ENCODE peak calls at places on chromosomes 7 and 10, in six cellular contexts. One of them, this sample, is unnamed.
A peak's percentile ranks its signal among the peaks of the same experiment; 100 is the strongest.

GRCh38 chr10:69506487-69506833 is 55.2 kb downstream of the TSPAN15 start:
- DNase-seq in hepatocyte: peak; percentile 4
- DNase-seq in IMR-90: no peak
- DNase-seq in mesenchymal stem cell: no peak
- DNase-seq in GM23248: no peak
- DNase-seq in PC-3: no peak
- DNase-seq in this sample: no peak

GRCh38 chr7:151725844-151726770 is 150.8 kb downstream of the PRKAG2 start:
- DNase-seq in IMR-90: peak; percentile 49
- DNase-seq in PC-3: no peak
- DNase-seq in GM23248: no peak
- DNase-seq in hepatocyte: no peak
- DNase-seq in mesenchymal stem cell: peak; percentile 61
- DNase-seq in this sample: no peak

GRCh38 chr7:7662527-7662926 is 22.0 kb downstream of the UMAD1 start:
- DNase-seq in hepatocyte: no peak
- DNase-seq in IMR-90: peak; percentile 34
- DNase-seq in PC-3: peak; percentile 13
- DNase-seq in mesenchymal stem cell: peak; percentile 38
- DNase-seq in GM23248: peak; percentile 5
- DNase-seq in this sample: peak; percentile 2

GRCh38 chr7:99301496-99301895 is 24.2 kb upstream of the ARPC1A start:
- DNase-seq in IMR-90: no peak
- DNase-seq in mesenchymal stem cell: no peak
- DNase-seq in GM23248: no peak
- DNase-seq in hepatocyte: no peak
- DNase-seq in PC-3: no peak
- DNase-seq in this sample: no peak

GRCh38 chr7:34757570-34758110 is 99.6 kb downstream of the NPSR1 start:
- DNase-seq in hepatocyte: no peak
- DNase-seq in PC-3: no peak
- DNase-seq in IMR-90: no peak
- DNase-seq in GM23248: no peak
- DNase-seq in mesenchymal stem cell: no peak
- DNase-seq in this sample: no peak

GRCh38 chr7:22943997-22944396 is 69.9 kb downstream of the HYCC1 start:
- DNase-seq in mesenchymal stem cell: peak; percentile 14
- DNase-seq in GM23248: peak; percentile 60
- DNase-seq in IMR-90: peak; percentile 95
- DNase-seq in PC-3: no peak
- DNase-seq in hepatocyte: peak; percentile 24
- DNase-seq in this sample: peak; percentile 93

GRCh38 chr10:80454526-80455460 is 683 bp downstream of the TSPAN14 start:
- DNase-seq in GM23248: peak; percentile 62
- DNase-seq in IMR-90: no peak
- DNase-seq in PC-3: no peak
- DNase-seq in hepatocyte: peak; percentile 67
- DNase-seq in mesenchymal stem cell: peak; percentile 57
- DNase-seq in this sample: peak; percentile 42

GRCh38 chr7:103687272-103687671 is 241.3 kb upstream of the SLC26A5 start:
- DNase-seq in PC-3: no peak
- DNase-seq in GM23248: no peak
- DNase-seq in hepatocyte: no peak
- DNase-seq in IMR-90: no peak
- DNase-seq in mesenchymal stem cell: no peak
- DNase-seq in this sample: no peak

GRCh38 chr7:29811597-29811996 is 5.3 kb downstream of the WIPF3 start:
- DNase-seq in GM23248: no peak
- DNase-seq in mesenchymal stem cell: no peak
- DNase-seq in PC-3: peak; percentile 11
- DNase-seq in IMR-90: no peak
- DNase-seq in hepatocyte: peak; percentile 35
- DNase-seq in this sample: no peak

GRCh38 chr7:116495737-116496136 is 3.8 kb upstream of the CAV2 start:
- DNase-seq in mesenchymal stem cell: no peak
- DNase-seq in IMR-90: peak; percentile 35
- DNase-seq in hepatocyte: no peak
- DNase-seq in PC-3: peak; percentile 60
- DNase-seq in GM23248: peak; percentile 63
- DNase-seq in this sample: no peak

GRCh38 chr10:22988581-22989360 is 60.9 kb downstream of the ARMC3 start:
- DNase-seq in GM23248: peak; percentile 78
- DNase-seq in PC-3: peak; percentile 73
- DNase-seq in mesenchymal stem cell: peak; percentile 65
- DNase-seq in hepatocyte: peak; percentile 78
- DNase-seq in IMR-90: peak; percentile 47
- DNase-seq in this sample: peak; percentile 32

GRCh38 chr7:122736183-122736582 is 33.5 kb upstream of the RNF148 start:
- DNase-seq in IMR-90: no peak
- DNase-seq in PC-3: no peak
- DNase-seq in mesenchymal stem cell: peak; percentile 4
- DNase-seq in GM23248: no peak
- DNase-seq in hepatocyte: no peak
- DNase-seq in this sample: no peak

GRCh38 chr7:55128693-55129394 is 110.0 kb downstream of the EGFR start:
- DNase-seq in GM23248: peak; percentile 69
- DNase-seq in IMR-90: peak; percentile 63
- DNase-seq in hepatocyte: no peak
- DNase-seq in mesenchymal stem cell: peak; percentile 64
- DNase-seq in PC-3: no peak
- DNase-seq in this sample: peak; percentile 57

GRCh38 chr10:87956055-87956454 is 92.6 kb downstream of the PTEN start:
- DNase-seq in PC-3: no peak
- DNase-seq in GM23248: no peak
- DNase-seq in IMR-90: no peak
- DNase-seq in mesenchymal stem cell: no peak
- DNase-seq in hepatocyte: no peak
- DNase-seq in this sample: no peak

GRCh38 chr7:31108097-31108657 is 56.1 kb downstream of the ADCYAP1R1 start:
- DNase-seq in GM23248: no peak
- DNase-seq in PC-3: no peak
- DNase-seq in hepatocyte: no peak
- DNase-seq in IMR-90: no peak
- DNase-seq in mesenchymal stem cell: no peak
- DNase-seq in this sample: no peak

GRCh38 chr7:113774182-113774807 is 144.5 kb downstream of the PPP1R3A start:
- DNase-seq in mesenchymal stem cell: peak; percentile 41
- DNase-seq in IMR-90: peak; percentile 62
- DNase-seq in hepatocyte: peak; percentile 67
- DNase-seq in PC-3: peak; percentile 42
- DNase-seq in GM23248: peak; percentile 70
- DNase-seq in this sample: peak; percentile 69

GRCh38 chr7:136911362-136911761 is 42.9 kb downstream of the CHRM2 start:
- DNase-seq in PC-3: peak; percentile 62
- DNase-seq in hepatocyte: no peak
- DNase-seq in mesenchymal stem cell: peak; percentile 79
- DNase-seq in GM23248: peak; percentile 71
- DNase-seq in IMR-90: peak; percentile 65
- DNase-seq in this sample: peak; percentile 64

GRCh38 chr7:8500286-8500685 is 66.9 kb downstream of the NXPH1 start:
- DNase-seq in PC-3: no peak
- DNase-seq in mesenchymal stem cell: no peak
- DNase-seq in GM23248: no peak
- DNase-seq in hepatocyte: no peak
- DNase-seq in IMR-90: no peak
- DNase-seq in this sample: no peak

GRCh38 chr10:113424304-113424721 is 128.5 kb upstream of the HABP2 start:
- DNase-seq in IMR-90: no peak
- DNase-seq in hepatocyte: no peak
- DNase-seq in GM23248: peak; percentile 51
- DNase-seq in mesenchymal stem cell: no peak
- DNase-seq in PC-3: no peak
- DNase-seq in this sample: no peak

GRCh38 chr10:3850999-3851937 is 66.3 kb upstream of the KLF6 start:
- DNase-seq in PC-3: peak; percentile 40
- DNase-seq in hepatocyte: peak; percentile 67
- DNase-seq in GM23248: peak; percentile 91
- DNase-seq in IMR-90: peak; percentile 85
- DNase-seq in mesenchymal stem cell: peak; percentile 92
- DNase-seq in this sample: peak; percentile 93

GRCh38 chr10:21195149-21195731 is 298.1 kb upstream of the NEBL start:
- DNase-seq in hepatocyte: no peak
- DNase-seq in PC-3: peak; percentile 86
- DNase-seq in GM23248: no peak
- DNase-seq in mesenchymal stem cell: no peak
- DNase-seq in IMR-90: no peak
- DNase-seq in this sample: no peak

GRCh38 chr10:76509501-76509900 is 1078.1 kb downstream of the LRMDA start:
- DNase-seq in mesenchymal stem cell: peak; percentile 32
- DNase-seq in IMR-90: no peak
- DNase-seq in hepatocyte: no peak
- DNase-seq in GM23248: peak; percentile 49
- DNase-seq in PC-3: no peak
- DNase-seq in this sample: peak; percentile 73

GRCh38 chr10:77390481-77390891 is 247.1 kb downstream of the KCNMA1 start:
- DNase-seq in mesenchymal stem cell: peak; percentile 53
- DNase-seq in IMR-90: no peak
- DNase-seq in hepatocyte: no peak
- DNase-seq in PC-3: peak; percentile 72
- DNase-seq in GM23248: peak; percentile 51
- DNase-seq in this sample: no peak

GRCh38 chr10:86957471-86958108 is at the start of gene MMRN2:
- DNase-seq in hepatocyte: no peak
- DNase-seq in GM23248: no peak
- DNase-seq in IMR-90: no peak
- DNase-seq in mesenchymal stem cell: no peak
- DNase-seq in PC-3: no peak
- DNase-seq in this sample: no peak

GRCh38 chr10:63665765-63666164 is 144.6 kb downstream of the REEP3 start:
- DNase-seq in mesenchymal stem cell: peak; percentile 24
- DNase-seq in PC-3: no peak
- DNase-seq in GM23248: no peak
- DNase-seq in IMR-90: peak; percentile 20
- DNase-seq in hepatocyte: no peak
- DNase-seq in this sample: peak; percentile 82

GRCh38 chr10:32956365-32957197 is 1.4 kb downstream of the ITGB1 start:
- DNase-seq in PC-3: peak; percentile 34
- DNase-seq in hepatocyte: no peak
- DNase-seq in IMR-90: no peak
- DNase-seq in mesenchymal stem cell: no peak
- DNase-seq in GM23248: no peak
- DNase-seq in this sample: no peak

GRCh38 chr7:3438352-3438751 is 137.3 kb downstream of the SDK1 start:
- DNase-seq in GM23248: no peak
- DNase-seq in hepatocyte: no peak
- DNase-seq in mesenchymal stem cell: peak; percentile 43
- DNase-seq in IMR-90: no peak
- DNase-seq in PC-3: no peak
- DNase-seq in this sample: no peak
- H3K4me2 ChIP-seq in GM23248: no peak overlapping the region
- H3K4me2 ChIP-seq in hepatocyte: no peak overlapping the region
- H3K4me2 ChIP-seq in mesenchymal stem cell: no peak overlapping the region
- H3K4me2 ChIP-seq in IMR-90: peak overlapping the region; percentile 23
- H3K4me2 ChIP-seq in PC-3: peak overlapping the region; percentile 2
- H3K4me2 ChIP-seq in this sample: no peak overlapping the region

GRCh38 chr7:156064921-156065386 is 252.7 kb upstream of the SHH start:
- DNase-seq in mesenchymal stem cell: no peak
- DNase-seq in hepatocyte: peak; percentile 66
- DNase-seq in IMR-90: peak; percentile 5
- DNase-seq in PC-3: peak; percentile 70
- DNase-seq in GM23248: no peak
- DNase-seq in this sample: peak; percentile 8

GRCh38 chr7:156062286-156062685 is 250.0 kb upstream of the SHH start:
- DNase-seq in hepatocyte: no peak
- DNase-seq in IMR-90: no peak
- DNase-seq in GM23248: no peak
- DNase-seq in mesenchymal stem cell: no peak
- DNase-seq in PC-3: no peak
- DNase-seq in this sample: no peak

GRCh38 chr7:156061689-156062255 is 249.5 kb upstream of the SHH start:
- DNase-seq in GM23248: no peak
- DNase-seq in mesenchymal stem cell: no peak
- DNase-seq in IMR-90: no peak
- DNase-seq in PC-3: no peak
- DNase-seq in hepatocyte: no peak
- DNase-seq in this sample: no peak

GRCh38 chr7:156065400-156065799 is 253.1 kb upstream of the SHH start:
- DNase-seq in hepatocyte: no peak
- DNase-seq in GM23248: no peak
- DNase-seq in PC-3: no peak
- DNase-seq in IMR-90: no peak
- DNase-seq in mesenchymal stem cell: no peak
- DNase-seq in this sample: no peak

DNA sequence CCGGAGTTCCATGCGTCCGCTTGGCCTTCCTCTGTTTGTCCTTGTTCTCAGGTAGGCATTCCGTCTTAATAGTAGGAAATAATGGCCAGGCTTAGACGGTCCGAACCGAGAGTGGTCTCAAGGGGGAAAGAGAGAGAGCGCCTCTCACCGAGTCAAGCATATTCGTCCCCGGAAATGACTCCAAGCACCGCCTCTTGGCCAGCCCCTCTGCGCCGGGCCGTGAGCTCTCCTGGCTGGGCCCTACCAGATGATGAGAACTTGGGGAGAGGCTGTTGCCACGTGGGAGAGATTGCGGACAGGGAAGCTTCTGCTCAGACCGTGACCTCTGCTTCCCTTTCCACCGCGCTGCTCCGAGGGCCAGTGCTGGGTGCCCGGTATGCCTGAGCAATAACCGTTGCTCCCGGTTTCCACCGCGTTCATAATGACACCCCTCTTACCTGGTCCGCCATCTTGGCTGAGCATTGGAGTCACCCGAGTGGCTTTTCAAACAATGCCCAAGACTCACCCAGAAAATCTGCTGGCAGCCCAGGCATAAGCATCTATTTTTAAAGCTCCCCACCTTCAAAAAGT is 251.1 kb upstream of the SHH start:
- DNase-seq in hepatocyte: no peak
- DNase-seq in IMR-90: no peak
- DNase-seq in PC-3: no peak
- DNase-seq in GM23248: no peak
- DNase-seq in mesenchymal stem cell: no peak
- DNase-seq in this sample: no peak
- H3K27me3 ChIP-seq in hepatocyte: no peaks in the 10 kb centered on the region
- H3K27me3 ChIP-seq in IMR-90: no peaks in the 10 kb centered on the region
- H3K27me3 ChIP-seq in PC-3: no peaks in the 10 kb centered on the region
- H3K27me3 ChIP-seq in GM23248: no peaks in the 10 kb centered on the region
- H3K27me3 ChIP-seq in mesenchymal stem cell: no peaks in the 10 kb centered on the region
- H3K27me3 ChIP-seq in this sample: no peaks in the 10 kb centered on the region

GRCh38 chr7:100873599-100874299 is 1.2 kb upstream of the SRRT start:
- DNase-seq in PC-3: no peak
- DNase-seq in mesenchymal stem cell: no peak
- DNase-seq in GM23248: no peak
- DNase-seq in IMR-90: no peak
- DNase-seq in hepatocyte: no peak
- DNase-seq in this sample: no peak
- H3K4me2 ChIP-seq in PC-3: peak overlapping the region; percentile 100
- H3K4me2 ChIP-seq in mesenchymal stem cell: peak overlapping the region; percentile 85
- H3K4me2 ChIP-seq in GM23248: no peak overlapping the region
- H3K4me2 ChIP-seq in IMR-90: peak overlapping the region; percentile 87
- H3K4me2 ChIP-seq in hepatocyte: peak overlapping the region; percentile 77
- H3K4me2 ChIP-seq in this sample: peak overlapping the region; percentile 84

DNA sequence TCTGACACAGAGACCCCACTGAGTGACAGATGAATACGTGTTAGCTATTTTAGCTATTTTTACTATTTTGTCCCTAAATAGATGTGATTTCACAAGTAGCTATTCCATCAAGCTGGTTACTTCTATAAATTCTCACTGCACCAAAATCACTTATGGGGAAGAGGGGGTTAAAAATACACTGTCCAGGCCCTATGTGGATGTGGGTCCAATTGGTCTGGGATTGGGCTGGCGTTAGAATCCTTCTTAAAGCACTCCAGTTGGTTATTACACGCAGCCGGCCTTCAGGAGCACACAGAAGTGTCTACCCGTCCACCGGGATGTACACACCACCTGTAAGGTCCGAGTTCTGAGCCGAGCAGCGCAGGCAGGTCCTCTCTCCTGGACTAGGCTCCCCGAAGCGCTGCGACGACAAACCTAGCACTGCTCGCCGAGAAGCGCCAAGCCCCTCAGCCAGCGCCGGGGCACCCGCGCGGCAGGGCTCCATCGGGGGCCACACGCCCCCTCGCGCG is 222.3 kb upstream of the MKLN1 start:
- DNase-seq in GM23248: peak; percentile 63
- DNase-seq in IMR-90: peak; percentile 11
- DNase-seq in mesenchymal stem cell: peak; percentile 31
- DNase-seq in PC-3: peak; percentile 9
- DNase-seq in hepatocyte: no peak
- DNase-seq in this sample: no peak
- H3K27me3 ChIP-seq in GM23248: no peaks in the 10 kb centered on the region
- H3K27me3 ChIP-seq in IMR-90: no peaks in the 10 kb centered on the region
- H3K27me3 ChIP-seq in mesenchymal stem cell: no peaks in the 10 kb centered on the region
- H3K27me3 ChIP-seq in PC-3: no peaks in the 10 kb centered on the region
- H3K27me3 ChIP-seq in hepatocyte: peaks cover 32% of the 10 kb centered on the region
- H3K27me3 ChIP-seq in this sample: no peaks in the 10 kb centered on the region